ENCODE peak calls at places on chromosomes 5 and 9, in four cellular contexts. One of them, this sample, is unnamed.

GRCh38 chr5:88683506-88684135 is 199.4 kb downstream of the MEF2C start:
- DNase-seq in astrocyte of the cerebellum: no peak
- DNase-seq in AG09309: no peak
- DNase-seq in lower lobe of right lung: no peak
- DNase-seq in this sample: no peak

GRCh38 chr5:144336619-144337018 is 165.9 kb downstream of the KCTD16 start:
- DNase-seq in astrocyte of the cerebellum: no peak
- DNase-seq in AG09309: no peak
- DNase-seq in lower lobe of right lung: no peak
- DNase-seq in this sample: no peak

GRCh38 chr5:143249851-143250250 is 153.6 kb downstream of the NR3C1 start:
- DNase-seq in astrocyte of the cerebellum: no peak
- DNase-seq in AG09309: no peak
- DNase-seq in lower lobe of right lung: no peak
- DNase-seq in this sample: no peak

GRCh38 chr5:132425009-132425937 is 55.8 kb downstream of the SLC22A5 start:
- DNase-seq in astrocyte of the cerebellum: no peak
- DNase-seq in AG09309: no peak
- DNase-seq in lower lobe of right lung: no peak
- DNase-seq in this sample: peak

GRCh38 chr5:178766936-178767912 is 36.8 kb upstream of the ZNF354A start:
- DNase-seq in astrocyte of the cerebellum: no peak
- DNase-seq in AG09309: no peak
- DNase-seq in lower lobe of right lung: no peak
- DNase-seq in this sample: no peak

GRCh38 chr5:81408496-81408895 is 14.6 kb upstream of the ACOT12 start:
- DNase-seq in astrocyte of the cerebellum: no peak
- DNase-seq in AG09309: no peak
- DNase-seq in lower lobe of right lung: no peak
- DNase-seq in this sample: no peak

GRCh38 chr5:172940242-172941066 is 18.8 kb upstream of the RPL26L1 start:
- DNase-seq in astrocyte of the cerebellum: no peak
- DNase-seq in AG09309: no peak
- DNase-seq in lower lobe of right lung: peak
- DNase-seq in this sample: no peak

GRCh38 chr5:42423285-42424152 is at the start of gene GHR:
- DNase-seq in astrocyte of the cerebellum: peak
- DNase-seq in AG09309: peak
- DNase-seq in lower lobe of right lung: peak
- DNase-seq in this sample: peak

GRCh38 chr5:38207343-38207742 is 51.0 kb upstream of the EGFLAM start:
- DNase-seq in astrocyte of the cerebellum: no peak
- DNase-seq in AG09309: no peak
- DNase-seq in lower lobe of right lung: no peak
- DNase-seq in this sample: no peak

GRCh38 chr9:16321461-16322119 is 548.9 kb downstream of the BNC2 start:
- DNase-seq in astrocyte of the cerebellum: no peak
- DNase-seq in AG09309: peak
- DNase-seq in lower lobe of right lung: no peak
- DNase-seq in this sample: no peak

GRCh38 chr5:15823413-15823812 is 323.4 kb downstream of the FBXL7 start:
- DNase-seq in astrocyte of the cerebellum: no peak
- DNase-seq in AG09309: no peak
- DNase-seq in lower lobe of right lung: no peak
- DNase-seq in this sample: no peak

GRCh38 chr9:129509508-129509907 is 111.4 kb downstream of the C9orf50 start:
- DNase-seq in astrocyte of the cerebellum: peak
- DNase-seq in AG09309: peak
- DNase-seq in lower lobe of right lung: no peak
- DNase-seq in this sample: peak

GRCh38 chr5:32760091-32760509 is 49.0 kb downstream of the NPR3 start:
- DNase-seq in astrocyte of the cerebellum: peak
- DNase-seq in AG09309: peak
- DNase-seq in lower lobe of right lung: no peak
- DNase-seq in this sample: peak

GRCh38 chr9:18459958-18460584 is 13.9 kb upstream of the ADAMTSL1 start:
- DNase-seq in astrocyte of the cerebellum: peak
- DNase-seq in AG09309: peak
- DNase-seq in lower lobe of right lung: no peak
- DNase-seq in this sample: peak

GRCh38 chr5:961711-962240 is 46.8 kb upstream of the NKD2 start:
- DNase-seq in astrocyte of the cerebellum: no peak
- DNase-seq in AG09309: no peak
- DNase-seq in lower lobe of right lung: no peak
- DNase-seq in this sample: no peak

GRCh38 chr5:66410056-66410455 is 186.1 kb upstream of the MAST4 start:
- DNase-seq in astrocyte of the cerebellum: no peak
- DNase-seq in AG09309: no peak
- DNase-seq in lower lobe of right lung: no peak
- DNase-seq in this sample: no peak
- H3K4me3 ChIP-seq in astrocyte of the cerebellum: no peak
- H3K4me3 ChIP-seq in AG09309: no peak
- H3K4me3 ChIP-seq in lower lobe of right lung: no peak
- H3K4me3 ChIP-seq in this sample: no peak

GRCh38 chr5:140261403-140262171 is 41.3 kb downstream of the PFDN1 start:
- DNase-seq in astrocyte of the cerebellum: peak
- DNase-seq in AG09309: peak
- DNase-seq in lower lobe of right lung: peak
- DNase-seq in this sample: peak
- H3K4me3 ChIP-seq in astrocyte of the cerebellum: no peak
- H3K4me3 ChIP-seq in AG09309: no peak
- H3K4me3 ChIP-seq in lower lobe of right lung: no peak
- H3K4me3 ChIP-seq in this sample: no peak

GRCh38 chr9:8859416-8859815 is 1059.8 kb upstream of the DMAC1 start:
- DNase-seq in astrocyte of the cerebellum: no peak
- DNase-seq in AG09309: no peak
- DNase-seq in lower lobe of right lung: no peak
- DNase-seq in this sample: no peak

GRCh38 chr9:8855046-8855445 is 1055.5 kb upstream of the DMAC1 start:
- DNase-seq in astrocyte of the cerebellum: no peak
- DNase-seq in AG09309: no peak
- DNase-seq in lower lobe of right lung: no peak
- DNase-seq in this sample: no peak

GRCh38 chr9:8856686-8857329 is 1057.2 kb upstream of the DMAC1 start:
- DNase-seq in astrocyte of the cerebellum: no peak
- DNase-seq in AG09309: no peak
- DNase-seq in lower lobe of right lung: no peak
- DNase-seq in this sample: no peak

GRCh38 chr9:8858250-8859161 is 1058.9 kb upstream of the DMAC1 start:
- DNase-seq in astrocyte of the cerebellum: no peak
- DNase-seq in AG09309: no peak
- DNase-seq in lower lobe of right lung: no peak
- DNase-seq in this sample: no peak

GRCh38 chr9:8857330-8858249 is 1058.0 kb upstream of the DMAC1 start:
- DNase-seq in astrocyte of the cerebellum: no peak
- DNase-seq in AG09309: no peak
- DNase-seq in lower lobe of right lung: peak
- DNase-seq in this sample: no peak
- H3K4me3 ChIP-seq in astrocyte of the cerebellum: peak
- H3K4me3 ChIP-seq in AG09309: peak
- H3K4me3 ChIP-seq in lower lobe of right lung: peak
- H3K4me3 ChIP-seq in this sample: peak

DNA sequence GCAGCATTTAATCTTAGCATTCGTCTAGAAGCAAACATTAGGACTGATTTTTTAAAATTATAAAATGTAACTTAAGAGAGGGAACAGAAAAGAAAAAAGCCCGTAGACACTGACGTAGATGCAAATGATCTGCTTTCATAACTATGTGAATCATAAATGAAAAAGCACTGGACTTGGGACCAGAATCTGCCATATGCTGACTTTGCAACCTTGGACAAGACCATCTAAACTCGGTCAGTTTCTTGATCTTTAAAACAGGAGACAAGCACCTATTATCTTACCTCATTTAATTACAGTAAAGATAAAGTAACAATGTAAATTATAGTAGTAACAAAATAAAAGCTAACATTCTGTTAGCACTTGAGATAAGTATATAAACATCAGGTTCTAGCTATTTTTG is 20.0 kb downstream of the FBXW2 start:
- DNase-seq in astrocyte of the cerebellum: no peak
- DNase-seq in AG09309: no peak
- DNase-seq in lower lobe of right lung: no peak
- DNase-seq in this sample: no peak
- H3K4me3 ChIP-seq in astrocyte of the cerebellum: no peak
- H3K4me3 ChIP-seq in AG09309: no peak
- H3K4me3 ChIP-seq in lower lobe of right lung: no peak
- H3K4me3 ChIP-seq in this sample: no peak

GRCh38 chr5:72210913-72211670 is 103.8 kb downstream of the MAP1B start:
- DNase-seq in astrocyte of the cerebellum: peak
- DNase-seq in AG09309: peak
- DNase-seq in lower lobe of right lung: no peak
- DNase-seq in this sample: peak
- H3K4me3 ChIP-seq in astrocyte of the cerebellum: no peak
- H3K4me3 ChIP-seq in AG09309: peak
- H3K4me3 ChIP-seq in lower lobe of right lung: no peak
- H3K4me3 ChIP-seq in this sample: no peak

DNA sequence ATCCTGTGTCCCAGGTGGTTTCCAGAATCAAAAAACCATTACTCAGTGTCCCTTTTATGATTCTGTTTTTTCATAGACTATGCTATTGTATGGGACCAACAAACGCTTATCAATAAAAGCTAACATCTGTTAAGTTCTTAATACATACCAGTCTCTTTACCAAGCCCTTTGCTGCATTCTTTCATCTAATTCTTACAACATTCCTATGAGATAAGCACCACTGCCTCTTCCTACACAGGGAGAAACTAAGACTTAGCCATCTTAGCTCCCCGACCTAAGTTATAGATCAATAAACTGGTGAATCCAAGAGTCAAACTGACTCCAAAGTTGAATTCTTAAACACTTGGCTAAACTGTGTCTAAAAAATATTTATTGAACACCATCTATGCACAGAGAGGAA is 26.6 kb downstream of the DRD1 start:
- DNase-seq in astrocyte of the cerebellum: no peak
- DNase-seq in AG09309: no peak
- DNase-seq in lower lobe of right lung: no peak
- DNase-seq in this sample: no peak
- H3K4me3 ChIP-seq in astrocyte of the cerebellum: no peak
- H3K4me3 ChIP-seq in AG09309: no peak
- H3K4me3 ChIP-seq in lower lobe of right lung: no peak
- H3K4me3 ChIP-seq in this sample: no peak

GRCh38 chr9:135070198-135070951 is 17.1 kb upstream of the OLFM1 start:
- DNase-seq in astrocyte of the cerebellum: no peak
- DNase-seq in AG09309: no peak
- DNase-seq in lower lobe of right lung: peak
- DNase-seq in this sample: no peak
- H3K4me3 ChIP-seq in astrocyte of the cerebellum: no peak
- H3K4me3 ChIP-seq in AG09309: no peak
- H3K4me3 ChIP-seq in lower lobe of right lung: no peak
- H3K4me3 ChIP-seq in this sample: no peak

DNA sequence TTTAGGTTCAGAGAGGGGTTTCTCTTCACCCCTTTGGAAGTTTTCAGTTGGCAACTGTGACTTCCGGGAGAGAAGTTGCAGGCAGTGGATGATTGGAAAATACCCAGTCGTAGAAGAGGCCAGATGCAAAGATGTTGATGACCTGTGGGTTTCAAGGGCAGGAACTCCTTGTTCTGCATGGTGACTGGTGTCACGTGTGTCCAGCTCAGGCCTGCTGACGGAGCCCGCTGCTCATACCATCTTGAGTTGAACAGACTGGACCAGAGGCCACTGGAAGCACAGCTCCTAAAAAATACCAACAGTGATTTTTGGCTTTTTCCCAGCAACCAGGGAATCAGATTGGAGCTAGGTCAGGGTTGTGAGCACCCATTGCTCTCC is 243.9 kb upstream of the KLF4 start:
- DNase-seq in astrocyte of the cerebellum: no peak
- DNase-seq in AG09309: no peak
- DNase-seq in lower lobe of right lung: no peak
- DNase-seq in this sample: no peak
- H3K4me3 ChIP-seq in astrocyte of the cerebellum: no peak
- H3K4me3 ChIP-seq in AG09309: no peak
- H3K4me3 ChIP-seq in lower lobe of right lung: no peak
- H3K4me3 ChIP-seq in this sample: peak

DNA sequence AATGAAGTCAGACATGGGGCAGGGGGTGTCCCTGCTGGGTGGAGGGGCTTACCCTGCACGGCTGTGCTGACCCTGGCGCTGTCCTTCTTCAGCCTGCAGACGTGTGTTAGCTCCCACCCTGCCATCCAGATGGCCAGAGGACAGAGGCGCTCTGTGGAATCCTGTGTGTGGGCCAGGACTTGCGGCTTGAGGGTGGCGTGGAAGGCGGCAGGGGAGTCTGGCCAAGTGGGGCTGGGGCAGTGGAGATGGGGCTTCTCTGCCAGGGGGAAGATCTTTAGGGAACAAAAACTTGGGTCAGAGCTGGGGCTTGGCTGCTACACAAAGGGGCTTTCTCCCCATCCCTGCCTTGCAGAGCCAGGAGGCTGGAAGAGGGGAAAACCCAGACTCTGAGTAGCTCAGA is 46.5 kb upstream of the SYNPO start:
- DNase-seq in astrocyte of the cerebellum: no peak
- DNase-seq in AG09309: no peak
- DNase-seq in lower lobe of right lung: no peak
- DNase-seq in this sample: no peak
- H3K4me3 ChIP-seq in astrocyte of the cerebellum: no peak
- H3K4me3 ChIP-seq in AG09309: no peak
- H3K4me3 ChIP-seq in lower lobe of right lung: no peak
- H3K4me3 ChIP-seq in this sample: no peak

GRCh38 chr9:91192785-91193657 is 168.7 kb downstream of the AUH start:
- DNase-seq in astrocyte of the cerebellum: peak
- DNase-seq in AG09309: peak
- DNase-seq in lower lobe of right lung: peak
- DNase-seq in this sample: peak
- H3K4me3 ChIP-seq in astrocyte of the cerebellum: peak
- H3K4me3 ChIP-seq in AG09309: peak
- H3K4me3 ChIP-seq in lower lobe of right lung: peak
- H3K4me3 ChIP-seq in this sample: peak